ENCODE peak calls at places on chromosome 19, in seven cellular contexts. One of them, this sample, is unnamed.

GRCh38 chr19:9075064-9075964 is 11.5 kb upstream of the OR1M1 start:
- DNase-seq in fibroblast of lung: peak; percentile 99
- DNase-seq in IMR-90: peak; percentile 83
- DNase-seq in cardiac muscle cell: peak; percentile 37
- DNase-seq in upper lobe of left lung: peak; percentile 24
- DNase-seq in cardiac fibroblast: peak; percentile 98
- DNase-seq in fibroblast of pulmonary artery: peak; percentile 98
- DNase-seq in this sample: peak; percentile 98

GRCh38 chr19:1621574-1621973 is 16.3 kb upstream of the UQCR11 start:
- DNase-seq in upper lobe of left lung: peak; percentile 62
- DNase-seq in cardiac muscle cell: no peak
- DNase-seq in IMR-90: no peak
- DNase-seq in cardiac fibroblast: no peak
- DNase-seq in fibroblast of lung: no peak
- DNase-seq in fibroblast of pulmonary artery: no peak
- DNase-seq in this sample: no peak

GRCh38 chr19:34808566-34808965 is 35.6 kb upstream of the ZNF599 start:
- DNase-seq in fibroblast of pulmonary artery: peak; percentile 72
- DNase-seq in cardiac fibroblast: peak; percentile 85
- DNase-seq in fibroblast of lung: peak; percentile 62
- DNase-seq in IMR-90: peak; percentile 67
- DNase-seq in upper lobe of left lung: no peak
- DNase-seq in cardiac muscle cell: no peak
- DNase-seq in this sample: peak; percentile 34

GRCh38 chr19:46303702-46304397 is 7.0 kb downstream of the HIF3A start:
- DNase-seq in cardiac fibroblast: peak; percentile 69
- DNase-seq in fibroblast of pulmonary artery: peak; percentile 64
- DNase-seq in cardiac muscle cell: peak; percentile 84
- DNase-seq in upper lobe of left lung: peak; percentile 91
- DNase-seq in IMR-90: no peak
- DNase-seq in fibroblast of lung: no peak
- DNase-seq in this sample: peak; percentile 53

GRCh38 chr19:10286803-10287737 is at the start of gene ICAM4:
- DNase-seq in IMR-90: peak; percentile 29
- DNase-seq in fibroblast of pulmonary artery: peak; percentile 74
- DNase-seq in fibroblast of lung: no peak
- DNase-seq in cardiac muscle cell: peak; percentile 71
- DNase-seq in upper lobe of left lung: peak; percentile 91
- DNase-seq in cardiac fibroblast: peak; percentile 39
- DNase-seq in this sample: no peak

GRCh38 chr19:46080561-46080960 is 39.8 kb upstream of the IGFL4 start:
- DNase-seq in fibroblast of lung: peak; percentile 100
- DNase-seq in upper lobe of left lung: no peak
- DNase-seq in cardiac muscle cell: no peak
- DNase-seq in fibroblast of pulmonary artery: peak; percentile 89
- DNase-seq in IMR-90: peak; percentile 92
- DNase-seq in cardiac fibroblast: peak; percentile 93
- DNase-seq in this sample: peak; percentile 99

GRCh38 chr19:7994114-7994513 is 11.3 kb downstream of the ELAVL1 start:
- DNase-seq in fibroblast of pulmonary artery: no peak
- DNase-seq in upper lobe of left lung: no peak
- DNase-seq in IMR-90: no peak
- DNase-seq in fibroblast of lung: no peak
- DNase-seq in cardiac fibroblast: no peak
- DNase-seq in cardiac muscle cell: peak; percentile 13
- DNase-seq in this sample: no peak

GRCh38 chr19:10228925-10229324 is 2.2 kb downstream of the S1PR2 start:
- DNase-seq in cardiac fibroblast: peak; percentile 61
- DNase-seq in cardiac muscle cell: peak; percentile 44
- DNase-seq in upper lobe of left lung: no peak
- DNase-seq in fibroblast of pulmonary artery: peak; percentile 69
- DNase-seq in fibroblast of lung: peak; percentile 30
- DNase-seq in IMR-90: peak; percentile 41
- DNase-seq in this sample: no peak

GRCh38 chr19:50952890-50953289 is at the start of gene KLK5:
- DNase-seq in fibroblast of pulmonary artery: no peak
- DNase-seq in IMR-90: no peak
- DNase-seq in cardiac fibroblast: no peak
- DNase-seq in fibroblast of lung: no peak
- DNase-seq in cardiac muscle cell: no peak
- DNase-seq in upper lobe of left lung: no peak
- DNase-seq in this sample: no peak

GRCh38 chr19:55116232-55117062 is 990 bp downstream of the PPP1R12C start:
- DNase-seq in fibroblast of pulmonary artery: peak; percentile 71
- DNase-seq in cardiac muscle cell: no peak
- DNase-seq in upper lobe of left lung: peak; percentile 67
- DNase-seq in fibroblast of lung: peak; percentile 60
- DNase-seq in IMR-90: peak; percentile 66
- DNase-seq in cardiac fibroblast: peak; percentile 67
- DNase-seq in this sample: peak; percentile 45
- TF ChIP-seq CTCF in fibroblast of pulmonary artery: no peak
- TF ChIP-seq CTCF in cardiac muscle cell: no peak
- TF ChIP-seq CTCF in upper lobe of left lung: no peak
- TF ChIP-seq CTCF in fibroblast of lung: no peak
- TF ChIP-seq CTCF in IMR-90: no peak
- TF ChIP-seq CTCF in cardiac fibroblast: no peak
- TF ChIP-seq CTCF in this sample: no peak

GRCh38 chr19:30688696-30689095 is 316.5 kb downstream of the ZNF536 start:
- DNase-seq in fibroblast of pulmonary artery: no peak
- DNase-seq in upper lobe of left lung: no peak
- DNase-seq in cardiac fibroblast: no peak
- DNase-seq in fibroblast of lung: no peak
- DNase-seq in cardiac muscle cell: no peak
- DNase-seq in IMR-90: no peak
- DNase-seq in this sample: no peak

GRCh38 chr19:30685601-30686000 is 313.4 kb downstream of the ZNF536 start:
- DNase-seq in cardiac muscle cell: no peak
- DNase-seq in IMR-90: no peak
- DNase-seq in cardiac fibroblast: no peak
- DNase-seq in fibroblast of pulmonary artery: no peak
- DNase-seq in upper lobe of left lung: peak; percentile 53
- DNase-seq in fibroblast of lung: no peak
- DNase-seq in this sample: no peak

GRCh38 chr19:30684613-30685012 is 312.4 kb downstream of the ZNF536 start:
- DNase-seq in upper lobe of left lung: peak; percentile 44
- DNase-seq in fibroblast of pulmonary artery: no peak
- DNase-seq in fibroblast of lung: no peak
- DNase-seq in cardiac fibroblast: no peak
- DNase-seq in cardiac muscle cell: no peak
- DNase-seq in IMR-90: no peak
- DNase-seq in this sample: no peak

GRCh38 chr19:30686911-30687566 is 314.9 kb downstream of the ZNF536 start:
- DNase-seq in cardiac fibroblast: no peak
- DNase-seq in IMR-90: no peak
- DNase-seq in upper lobe of left lung: no peak
- DNase-seq in fibroblast of pulmonary artery: no peak
- DNase-seq in fibroblast of lung: no peak
- DNase-seq in cardiac muscle cell: peak; percentile 55
- DNase-seq in this sample: no peak

GRCh38 chr19:30686252-30686762 is 314.1 kb downstream of the ZNF536 start:
- DNase-seq in IMR-90: no peak
- DNase-seq in cardiac muscle cell: no peak
- DNase-seq in cardiac fibroblast: peak; percentile 28
- DNase-seq in fibroblast of lung: peak; percentile 14
- DNase-seq in upper lobe of left lung: peak; percentile 67
- DNase-seq in fibroblast of pulmonary artery: peak; percentile 19
- DNase-seq in this sample: peak; percentile 5
- H3K4me3 ChIP-seq in IMR-90: no peak overlapping the region
- H3K4me3 ChIP-seq in cardiac muscle cell: no peak overlapping the region
- H3K4me3 ChIP-seq in cardiac fibroblast: no peak overlapping the region
- H3K4me3 ChIP-seq in fibroblast of lung: no peak overlapping the region
- H3K4me3 ChIP-seq in upper lobe of left lung: no peak overlapping the region
- H3K4me3 ChIP-seq in fibroblast of pulmonary artery: no peak overlapping the region
- H3K4me3 ChIP-seq in this sample: no peak overlapping the region

GRCh38 chr19:38143847-38144246 is 80.2 kb downstream of the DPF1 start:
- DNase-seq in upper lobe of left lung: no peak
- DNase-seq in fibroblast of pulmonary artery: no peak
- DNase-seq in IMR-90: no peak
- DNase-seq in cardiac fibroblast: no peak
- DNase-seq in fibroblast of lung: no peak
- DNase-seq in cardiac muscle cell: no peak
- DNase-seq in this sample: no peak
- TF ChIP-seq CTCF in upper lobe of left lung: no peak
- TF ChIP-seq CTCF in fibroblast of pulmonary artery: peak; percentile 17
- TF ChIP-seq CTCF in IMR-90: peak; percentile 18
- TF ChIP-seq CTCF in cardiac fibroblast: peak; percentile 10
- TF ChIP-seq CTCF in fibroblast of lung: peak; percentile 19
- TF ChIP-seq CTCF in cardiac muscle cell: peak; percentile 3
- TF ChIP-seq CTCF in this sample: peak; percentile 22

GRCh38 chr19:12885749-12886706 is 973 bp downstream of the KLF1 start:
- DNase-seq in upper lobe of left lung: no peak
- DNase-seq in cardiac fibroblast: peak; percentile 16
- DNase-seq in cardiac muscle cell: no peak
- DNase-seq in IMR-90: no peak
- DNase-seq in fibroblast of lung: peak; percentile 2
- DNase-seq in fibroblast of pulmonary artery: no peak
- DNase-seq in this sample: no peak
- H3K4me3 ChIP-seq in upper lobe of left lung: peak overlapping the region; percentile 28
- H3K4me3 ChIP-seq in cardiac fibroblast: peak overlapping the region; percentile 35
- H3K4me3 ChIP-seq in cardiac muscle cell: peak overlapping the region; percentile 25
- H3K4me3 ChIP-seq in IMR-90: peak overlapping the region; percentile 32
- H3K4me3 ChIP-seq in fibroblast of lung: no peak overlapping the region
- H3K4me3 ChIP-seq in fibroblast of pulmonary artery: peak overlapping the region; percentile 27
- H3K4me3 ChIP-seq in this sample: no peak overlapping the region

GRCh38 chr19:40521276-40521675 is 54.5 kb downstream of the SPTBN4 start:
- DNase-seq in upper lobe of left lung: no peak
- DNase-seq in cardiac fibroblast: peak; percentile 48
- DNase-seq in fibroblast of pulmonary artery: peak; percentile 51
- DNase-seq in IMR-90: peak; percentile 29
- DNase-seq in cardiac muscle cell: no peak
- DNase-seq in fibroblast of lung: no peak
- DNase-seq in this sample: peak; percentile 15
- TF ChIP-seq CTCF in upper lobe of left lung: no peak
- TF ChIP-seq CTCF in cardiac fibroblast: peak; percentile 40
- TF ChIP-seq CTCF in fibroblast of pulmonary artery: peak; percentile 41
- TF ChIP-seq CTCF in IMR-90: peak; percentile 41
- TF ChIP-seq CTCF in cardiac muscle cell: peak; percentile 43
- TF ChIP-seq CTCF in fibroblast of lung: peak; percentile 54
- TF ChIP-seq CTCF in this sample: peak; percentile 49

GRCh38 chr19:49016067-49016839 is 638 bp downstream of the LHB start:
- DNase-seq in cardiac muscle cell: no peak
- DNase-seq in fibroblast of pulmonary artery: no peak
- DNase-seq in fibroblast of lung: no peak
- DNase-seq in upper lobe of left lung: peak; percentile 83
- DNase-seq in cardiac fibroblast: no peak
- DNase-seq in IMR-90: no peak
- DNase-seq in this sample: no peak

GRCh38 chr19:49017666-49018351 is 918 bp upstream of the LHB start:
- DNase-seq in cardiac fibroblast: peak; percentile 41
- DNase-seq in upper lobe of left lung: peak; percentile 92
- DNase-seq in cardiac muscle cell: peak; percentile 71
- DNase-seq in fibroblast of pulmonary artery: peak; percentile 49
- DNase-seq in IMR-90: peak; percentile 45
- DNase-seq in fibroblast of lung: peak; percentile 66
- DNase-seq in this sample: peak; percentile 57

GRCh38 chr19:49017041-49017665 is at the start of gene LHB:
- DNase-seq in upper lobe of left lung: peak; percentile 46
- DNase-seq in fibroblast of lung: no peak
- DNase-seq in fibroblast of pulmonary artery: no peak
- DNase-seq in cardiac muscle cell: no peak
- DNase-seq in cardiac fibroblast: no peak
- DNase-seq in IMR-90: no peak
- DNase-seq in this sample: no peak

GRCh38 chr19:49014123-49014869 is 2.6 kb downstream of the LHB start:
- DNase-seq in fibroblast of lung: peak; percentile 38
- DNase-seq in IMR-90: peak; percentile 40
- DNase-seq in cardiac fibroblast: peak; percentile 42
- DNase-seq in upper lobe of left lung: peak; percentile 80
- DNase-seq in fibroblast of pulmonary artery: no peak
- DNase-seq in cardiac muscle cell: no peak
- DNase-seq in this sample: no peak

GRCh38 chr19:49014870-49015255 is 2.0 kb downstream of the LHB start:
- DNase-seq in upper lobe of left lung: peak; percentile 63
- DNase-seq in fibroblast of pulmonary artery: no peak
- DNase-seq in fibroblast of lung: no peak
- DNase-seq in IMR-90: no peak
- DNase-seq in cardiac fibroblast: no peak
- DNase-seq in cardiac muscle cell: no peak
- DNase-seq in this sample: no peak
- H3K4me3 ChIP-seq in upper lobe of left lung: no peak overlapping the region
- H3K4me3 ChIP-seq in fibroblast of pulmonary artery: no peak overlapping the region
- H3K4me3 ChIP-seq in fibroblast of lung: no peak overlapping the region
- H3K4me3 ChIP-seq in IMR-90: no peak overlapping the region
- H3K4me3 ChIP-seq in cardiac fibroblast: no peak overlapping the region
- H3K4me3 ChIP-seq in cardiac muscle cell: no peak overlapping the region
- H3K4me3 ChIP-seq in this sample: no peak overlapping the region

DNA sequence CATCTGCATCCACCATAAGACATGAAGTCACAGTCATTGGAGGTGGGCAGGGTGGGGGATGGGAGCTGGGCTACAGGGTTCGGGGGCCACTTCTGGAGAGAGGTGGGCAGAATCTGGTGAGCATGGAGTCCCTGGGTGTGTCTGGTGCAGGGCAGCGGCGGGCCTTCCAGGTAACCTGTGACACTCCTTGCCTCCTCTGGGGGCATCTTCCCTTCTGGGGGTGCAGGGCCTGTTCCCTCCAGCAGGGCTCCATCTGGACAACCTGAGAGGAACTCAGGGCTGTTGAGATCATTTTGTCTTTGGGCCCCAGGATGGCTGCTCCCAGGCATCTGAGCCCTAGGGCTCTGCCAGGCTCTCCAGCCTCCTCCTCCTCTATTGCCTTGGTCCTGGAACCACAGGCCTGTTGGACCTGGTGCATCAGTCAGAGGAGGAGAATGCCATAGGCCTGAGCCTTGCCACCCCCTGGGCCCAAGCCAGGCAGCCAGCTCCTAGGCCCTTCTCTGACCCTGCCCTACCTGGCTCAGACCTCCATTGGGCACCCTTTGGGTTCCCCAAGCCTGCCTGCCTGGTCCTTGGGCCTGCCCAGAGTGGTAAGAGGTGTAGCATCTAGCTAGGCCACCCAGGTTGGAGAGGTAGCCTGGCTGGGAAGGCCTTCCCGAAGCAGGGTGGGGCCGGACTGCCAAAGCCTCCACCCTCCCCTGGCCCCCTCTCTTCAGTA is 13.4 kb downstream of the LYL1 start:
- DNase-seq in cardiac fibroblast: no peak
- DNase-seq in cardiac muscle cell: no peak
- DNase-seq in fibroblast of pulmonary artery: no peak
- DNase-seq in fibroblast of lung: no peak
- DNase-seq in upper lobe of left lung: no peak
- DNase-seq in IMR-90: no peak
- DNase-seq in this sample: no peak
- TF ChIP-seq CTCF in cardiac fibroblast: peak; percentile 43
- TF ChIP-seq CTCF in cardiac muscle cell: peak; percentile 20
- TF ChIP-seq CTCF in fibroblast of pulmonary artery: peak; percentile 28
- TF ChIP-seq CTCF in fibroblast of lung: peak; percentile 38
- TF ChIP-seq CTCF in upper lobe of left lung: no peak
- TF ChIP-seq CTCF in IMR-90: peak; percentile 49
- TF ChIP-seq CTCF in this sample: peak; percentile 41

DNA sequence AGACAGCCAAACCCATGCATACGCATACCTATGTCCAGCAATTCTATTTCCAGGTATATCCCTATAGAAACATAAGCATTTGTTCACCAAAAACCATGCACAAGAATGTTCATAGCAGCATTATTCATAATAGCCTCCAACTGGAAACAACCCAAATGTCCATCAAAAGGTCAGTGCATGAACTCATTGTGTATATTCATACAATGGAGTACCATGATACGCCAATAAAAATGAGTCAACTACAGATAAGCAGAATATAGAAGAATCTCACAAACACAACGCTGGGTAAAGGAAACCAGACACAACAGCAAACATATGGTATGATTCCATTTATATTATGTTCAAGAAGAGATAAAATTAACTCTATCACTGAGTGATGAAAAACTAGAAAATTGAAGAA is 23.8 kb downstream of the DEDD2 start:
- DNase-seq in cardiac muscle cell: no peak
- DNase-seq in fibroblast of pulmonary artery: peak; percentile 91
- DNase-seq in cardiac fibroblast: peak; percentile 53
- DNase-seq in fibroblast of lung: peak; percentile 42
- DNase-seq in IMR-90: peak; percentile 41
- DNase-seq in upper lobe of left lung: no peak
- DNase-seq in this sample: no peak
- H3K4me3 ChIP-seq in cardiac muscle cell: no peak overlapping the region
- H3K4me3 ChIP-seq in fibroblast of pulmonary artery: no peak overlapping the region
- H3K4me3 ChIP-seq in cardiac fibroblast: no peak overlapping the region
- H3K4me3 ChIP-seq in fibroblast of lung: no peak overlapping the region
- H3K4me3 ChIP-seq in IMR-90: no peak overlapping the region
- H3K4me3 ChIP-seq in upper lobe of left lung: no peak overlapping the region
- H3K4me3 ChIP-seq in this sample: no peak overlapping the region